ENCODE peak calls at places on chromosomes 4 and X, in four cellular contexts. W is GM12878, N is K562, I is HepG2. V is an unnamed sample.
A peak's percentile ranks its signal among the peaks of the same experiment; 100 is the strongest.

GRCh38 chr4:185921583-185922555 is 109.9 kb upstream of the SORBS2 start:
- DNase-seq in W (no peak), N (no peak), I (no peak), V (no peak)

GRCh38 chr4:4423706-4424498 is 37.0 kb downstream of the NSG1 start:
- DNase-seq in I (no peak), N (no peak), W (no peak), V (no peak)

GRCh38 chr4:95898226-95898625 is 58.3 kb downstream of the PDHA2 start:
- DNase-seq in N (no peak), W (no peak), I (no peak), V (no peak)

GRCh38 chr4:113057891-113058290 is 8.4 kb downstream of the ANK2 start:
- DNase-seq in N (no peak), I (no peak), W (no peak), V (no peak)

GRCh38 chr4:91280551-91281290 is 1023.0 kb upstream of the GRID2 start:
- DNase-seq in W (no peak), I (no peak), N (no peak), V (no peak)

GRCh38 chrX:70970482-70970999 is 39.6 kb upstream of the SLC7A3 start:
- DNase-seq in I (peak; percentile 4), N (peak; percentile 35), W (no peak), V (peak; percentile 23)

GRCh38 chr4:39814403-39815185 is 116.7 kb downstream of the UBE2K start:
- DNase-seq in I (peak; percentile 43), N (no peak), W (no peak), V (no peak)

GRCh38 chrX:96126182-96126581 is 558.5 kb upstream of the DIAPH2 start:
- DNase-seq in I (no peak), N (no peak), W (no peak), V (no peak)

GRCh38 chrX:110257889-110258288 is 60.0 kb downstream of the AMMECR1 start:
- DNase-seq in I (no peak), W (no peak), N (no peak), V (no peak)

GRCh38 chrX:130393451-130394074 is 8.1 kb upstream of the GPR119 start:
- DNase-seq in W (no peak), N (peak; percentile 57), I (peak; percentile 12), V (peak; percentile 80)

GRCh38 chrX:20499763-20500162 is 233.1 kb upstream of the RPS6KA3 start:
- DNase-seq in I (peak; percentile 56), N (no peak), W (no peak), V (no peak)

GRCh38 chr4:138184881-138185280 is 57.3 kb downstream of the SLC7A11 start:
- DNase-seq in W (no peak), N (no peak), I (no peak), V (no peak)

GRCh38 chr4:38164346-38164745 is 204.1 kb downstream of the PTTG2 start:
- DNase-seq in N (no peak), I (no peak), W (no peak), V (no peak)

GRCh38 chrX:24167719-24168472 is 18.4 kb downstream of the ZFX start:
- DNase-seq in I (no peak), N (no peak), W (no peak), V (no peak)

GRCh38 chrX:139967300-139967699 is 2.0 kb upstream of the CXorf66 start:
- DNase-seq in N (peak; percentile 20), I (peak; percentile 9), W (no peak), V (peak; percentile 40)

GRCh38 chr4:11587797-11588196 is 159.1 kb upstream of the HS3ST1 start:
- DNase-seq in I (no peak), W (no peak), N (no peak), V (no peak)

GRCh38 chr4:101885574-101885973 is 95.0 kb downstream of the BANK1 start:
- DNase-seq in W (no peak), N (no peak), I (peak; percentile 87), V (no peak)

DNA sequence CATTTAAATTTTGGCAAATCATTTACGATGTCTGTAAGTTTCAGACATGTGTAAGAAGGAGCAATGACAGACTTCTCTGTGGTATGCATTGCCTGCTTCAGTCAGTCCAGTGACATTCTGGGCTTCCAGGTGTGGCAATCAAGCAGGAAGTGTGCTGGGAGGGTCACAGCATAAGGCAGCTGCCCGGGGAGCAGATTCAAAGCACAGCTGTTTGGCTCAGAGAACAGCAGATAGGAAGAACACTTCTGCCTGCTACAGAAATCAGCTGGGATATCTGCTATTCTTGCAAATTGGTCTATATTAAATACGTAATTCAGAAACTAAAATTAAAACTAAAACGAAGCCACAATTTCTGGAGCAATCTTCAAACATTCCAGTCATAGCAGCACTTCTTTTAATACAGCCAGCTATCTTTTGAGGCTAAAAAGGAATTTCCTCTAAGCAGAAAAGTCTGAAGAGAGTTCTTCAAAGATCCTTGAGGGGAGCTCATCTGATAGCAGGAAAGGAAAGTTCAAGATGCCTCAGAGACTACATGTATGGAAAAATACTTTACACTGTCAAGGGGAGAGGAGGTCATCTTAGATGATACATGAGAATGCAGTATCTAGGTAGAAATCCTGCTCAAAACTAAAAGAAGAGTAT is 47.4 kb upstream of the GALNT7 start:
- DNase-seq in W (peak; percentile 11), N (peak; percentile 62), I (no peak), V (no peak)
- TF ChIP-seq BHLHE40 in W (no peak), N (no peak), I (no peak), V (no peak)

GRCh38 chr4:7032591-7032990 is 10.6 kb upstream of the TADA2B start:
- DNase-seq in N (no peak), W (no peak), I (no peak), V (no peak)
- TF ChIP-seq FOXK2 in N (no peak), W (no peak), I (no peak), V (no peak)

DNA sequence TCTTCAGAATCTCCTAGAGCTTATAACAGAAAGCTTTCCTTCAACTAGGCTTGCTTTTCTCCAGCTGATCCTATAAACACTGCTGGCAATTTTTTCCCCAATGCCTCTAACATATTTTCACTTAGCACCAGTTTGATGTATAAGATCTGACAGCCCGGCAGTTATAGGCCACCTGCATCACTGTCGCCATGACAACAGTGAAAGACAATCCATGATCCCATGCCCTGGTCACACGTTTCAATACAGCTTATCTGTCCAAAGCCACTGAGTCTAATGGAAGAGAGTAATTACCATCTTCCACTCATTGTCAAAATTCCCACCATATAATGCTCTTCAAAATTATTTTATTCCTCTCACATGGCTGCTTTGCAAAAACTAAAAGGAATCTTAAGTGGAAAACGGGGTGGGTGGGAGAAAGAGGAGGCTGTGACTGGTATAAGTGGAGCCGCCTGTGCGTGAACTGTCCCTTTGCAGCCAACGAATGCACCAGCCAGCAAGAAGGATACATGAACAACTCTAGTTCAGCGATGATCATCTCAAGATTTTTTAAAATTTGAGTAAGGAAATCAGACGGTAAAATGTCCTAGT is 44.3 kb downstream of the MAML3 start:
- DNase-seq in N (no peak), I (no peak), W (no peak), V (no peak)
- TF ChIP-seq TARDBP in N (no peak), I (no peak), W (no peak), V (no peak)

GRCh38 chr4:89753601-89754066 is 83.3 kb downstream of the SNCA start:
- DNase-seq in W (no peak), I (peak; percentile 30), N (no peak), V (peak; percentile 17)
- TF ChIP-seq BHLHE40 in W (no peak), I (no peak), N (no peak), V (no peak)

GRCh38 chr4:88008624-88009235 is 1.3 kb downstream of the PKD2 start:
- DNase-seq in W (no peak), N (no peak), I (no peak), V (no peak)

GRCh38 chr4:88005086-88005485 is 2.3 kb upstream of the PKD2 start:
- DNase-seq in W (no peak), I (no peak), N (no peak), V (no peak)

GRCh38 chr4:88007304-88008132 is at the start of gene PKD2:
- DNase-seq in I (no peak), W (no peak), N (peak; percentile 80), V (peak; percentile 81)

GRCh38 chr4:88008133-88008621 is 742 bp downstream of the PKD2 start:
- DNase-seq in W (no peak), N (peak; percentile 18), I (peak; percentile 26), V (peak; percentile 68)

DNA sequence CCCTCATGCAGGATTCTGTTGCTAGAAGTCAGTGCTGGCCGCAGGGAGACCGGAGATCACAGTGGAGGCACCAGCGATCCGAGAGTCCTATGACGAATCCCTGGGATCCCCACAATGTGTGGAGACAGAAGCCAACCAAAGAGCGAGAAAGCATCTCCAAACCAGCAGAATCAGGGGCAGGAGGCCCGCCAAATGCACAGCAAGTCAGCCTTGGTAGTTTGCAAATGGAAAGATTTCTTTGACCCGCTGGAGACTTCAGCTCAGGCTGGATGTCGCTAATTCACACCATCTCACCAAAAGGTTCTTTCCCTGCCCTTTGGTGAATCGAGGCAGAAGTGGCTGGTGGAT is 505 bp upstream of the PKD2 start:
- DNase-seq in I (no peak), W (no peak), N (no peak), V (no peak)
- TF ChIP-seq FOXK2 in I (no peak), W (no peak), N (no peak), V (no peak)

DNA sequence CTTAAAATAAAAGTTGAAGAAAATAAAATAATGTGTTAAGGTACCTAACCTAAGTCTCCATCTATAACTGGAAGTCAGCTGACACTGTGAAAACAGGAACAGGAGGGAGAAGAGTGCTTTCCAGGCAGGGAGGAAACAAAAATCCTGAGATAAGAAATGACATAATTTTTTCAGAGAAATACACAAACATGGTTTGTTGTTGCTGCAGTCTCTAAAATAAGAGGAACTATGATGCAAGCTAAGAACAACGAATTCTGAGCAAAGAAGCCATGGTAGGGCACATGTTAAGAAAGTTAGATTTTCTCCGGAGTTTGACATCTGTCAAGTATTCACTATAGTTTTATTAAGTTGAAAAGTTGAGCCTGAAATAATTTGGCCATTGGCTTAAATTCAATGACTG is 26.9 kb downstream of the PAPSS1 start:
- DNase-seq in N (no peak), W (no peak), I (no peak), V (no peak)
- TF ChIP-seq TARDBP in N (no peak), W (no peak), I (no peak), V (no peak)

GRCh38 chrX:31038585-31039326 is 33.1 kb downstream of the FTHL17 start:
- DNase-seq in W (no peak), I (peak; percentile 16), N (peak; percentile 44), V (peak; percentile 42)
- TF ChIP-seq BHLHE40 in W (no peak), I (no peak), N (no peak), V (no peak)

GRCh38 chrX:120253784-120254183 is 3.2 kb downstream of the ZBTB33 start:
- DNase-seq in I (no peak), W (no peak), N (no peak), V (no peak)

GRCh38 chrX:120250522-120251271 is at the start of gene ZBTB33:
- DNase-seq in I (peak; percentile 86), N (peak; percentile 96), W (peak; percentile 60), V (peak; percentile 97)

GRCh38 chrX:120251471-120252011 is 929 bp downstream of the ZBTB33 start:
- DNase-seq in W (no peak), N (peak; percentile 75), I (peak; percentile 3), V (peak; percentile 31)
- TF ChIP-seq FOXK2 in W (no peak), N (no peak), I (no peak), V (no peak)

GRCh38 chr4:83855044-83855443 is 319.1 kb downstream of the GPAT3 start:
- DNase-seq in I (peak; percentile 70), N (no peak), W (no peak), V (no peak)
- TF ChIP-seq TARDBP in I (no peak), N (no peak), W (no peak), V (no peak)

GRCh38 chr4:150710770-150711375 is 128.9 kb downstream of the MAB21L2 start:
- DNase-seq in N (no peak), W (no peak), I (no peak), V (no peak)
- TF ChIP-seq BHLHE40 in N (no peak), W (no peak), I (no peak), V (no peak)